ENCODE peak calls at places on chromosomes 16 and 17, in seven cellular contexts. S is progenitor cell of endocrine pancreas; B is left ventricle myocardium inferior; K is foreskin fibroblast; Y is CD4-positive, alpha-beta T cell; O is HFFc6; T is gastrocnemius medialis. R is an unnamed sample.

GRCh38 chr17:76811028-76811427 is 57.2 kb upstream of the MGAT5B start:
- DNase-seq in S (no peak), O (no peak), B (no peak), T (no peak), K (no peak), Y (no peak), R (no peak)

GRCh38 chr16:1470543-1471251 is 4.1 kb downstream of the CLCN7 start:
- DNase-seq in O (no peak), K (peak; percentile 44), T (no peak), Y (no peak), B (no peak), S (no peak), R (peak; percentile 23)

GRCh38 chr16:17159616-17160015 is 311.1 kb downstream of the XYLT1 start:
- DNase-seq in S (no peak), O (no peak), Y (no peak), B (no peak), T (no peak), K (no peak), R (no peak)

GRCh38 chr17:1649116-1649843 is 386 bp downstream of the RILP start:
- DNase-seq in B (peak; percentile 85), T (peak; percentile 84), O (peak; percentile 85), Y (peak; percentile 64), S (no peak), K (peak; percentile 90), R (no peak)

GRCh38 chr16:29231231-29231630 is 175.3 kb downstream of the NPIPB11 start:
- DNase-seq in B (no peak), K (peak; percentile 9), T (no peak), O (no peak), Y (no peak), S (no peak), R (no peak)

GRCh38 chr17:64178011-64178825 is 48.3 kb upstream of the ERN1 start:
- DNase-seq in T (peak; percentile 65), K (no peak), B (no peak), S (no peak), O (no peak), Y (no peak), R (no peak)

GRCh38 chr16:83100679-83101078 is 473.9 kb downstream of the CDH13 start:
- DNase-seq in S (no peak), Y (no peak), B (no peak), T (no peak), K (no peak), O (no peak), R (no peak)

GRCh38 chr16:73056911-73057310 is 9.0 kb upstream of the ZFHX3 start:
- DNase-seq in S (no peak), T (no peak), K (no peak), B (no peak), Y (no peak), O (no peak), R (no peak)

GRCh38 chr17:39939588-39940419 is 12.3 kb downstream of the LRRC3C start:
- DNase-seq in T (no peak), S (no peak), B (no peak), Y (no peak), K (peak; percentile 89), O (peak; percentile 92), R (no peak)

GRCh38 chr16:61179571-61179970 is 856.7 kb downstream of the CDH8 start:
- DNase-seq in Y (no peak), S (no peak), K (no peak), B (no peak), T (no peak), O (no peak), R (no peak)

GRCh38 chr17:81339502-81340296 is 44.6 kb upstream of the SLC38A10 start:
- DNase-seq in T (no peak), B (no peak), S (peak; percentile 81), Y (no peak), O (no peak), K (no peak), R (no peak)

GRCh38 chr17:31559647-31560501 is 168.4 kb downstream of the RAB11FIP4 start:
- DNase-seq in T (no peak), K (no peak), B (no peak), O (no peak), S (no peak), Y (no peak), R (no peak)

GRCh38 chr17:29590979-29591736 is 1.7 kb upstream of the GIT1 start:
- DNase-seq in S (no peak), T (peak; percentile 56), B (no peak), Y (no peak), K (no peak), O (peak; percentile 36), R (no peak)

GRCh38 chr17:71500761-71501555 is 619.9 kb upstream of the SOX9 start:
- DNase-seq in T (no peak), B (no peak), K (peak; percentile 14), O (peak; percentile 52), Y (no peak), S (no peak), R (no peak)

GRCh38 chr16:13110124-13110796 is 208.9 kb downstream of the SHISA9 start:
- DNase-seq in T (peak; percentile 43), O (peak; percentile 22), Y (no peak), S (no peak), B (no peak), K (peak; percentile 93), R (peak; percentile 96)

GRCh38 chr16:83588070-83588469 is 219.7 kb upstream of the HSBP1 start:
- DNase-seq in S (no peak), O (no peak), B (no peak), K (no peak), T (no peak), Y (no peak), R (no peak)

GRCh38 chr17:31595076-31595475 is 203.6 kb downstream of the RAB11FIP4 start:
- DNase-seq in Y (no peak), B (no peak), O (peak; percentile 39), K (peak; percentile 55), T (no peak), S (no peak), R (no peak)

GRCh38 chr16:28202147-28202746 is 9.5 kb downstream of the XPO6 start:
- DNase-seq in S (no peak), T (no peak), O (no peak), B (no peak), K (no peak), Y (no peak), R (no peak)

GRCh38 chr16:4864728-4865127 is 17.4 kb downstream of the UBN1 start:
- DNase-seq in K (no peak), B (no peak), S (no peak), T (no peak), O (no peak), Y (no peak), R (no peak)

DNA sequence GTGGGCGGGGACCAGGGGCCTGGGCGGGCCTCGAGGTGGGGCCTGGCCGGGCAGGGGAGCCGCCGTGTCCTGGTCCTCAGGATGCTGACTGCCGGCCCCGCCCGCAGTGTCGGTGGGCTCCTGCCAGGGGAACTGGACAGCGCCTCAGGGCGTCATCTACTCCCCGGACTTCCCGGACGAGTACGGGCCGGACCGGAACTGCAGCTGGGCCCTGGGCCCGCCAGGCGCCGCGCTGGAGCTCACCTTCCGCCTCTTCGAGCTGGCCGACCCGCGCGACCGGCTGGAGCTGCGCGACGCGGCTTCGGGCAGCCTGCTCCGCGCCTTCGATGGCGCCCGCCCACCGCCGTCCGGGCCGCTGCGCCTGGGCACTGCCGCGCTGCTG is 2.4 kb upstream of the PAQR4 start:
- DNase-seq in S (no peak), T (no peak), O (no peak), K (no peak), Y (no peak), B (no peak), R (no peak)
- TF ChIP-seq CTCF in S (no peak), T (no peak), O (no peak), K (no peak), Y (no peak), B (peak; percentile 23), R (no peak)

DNA sequence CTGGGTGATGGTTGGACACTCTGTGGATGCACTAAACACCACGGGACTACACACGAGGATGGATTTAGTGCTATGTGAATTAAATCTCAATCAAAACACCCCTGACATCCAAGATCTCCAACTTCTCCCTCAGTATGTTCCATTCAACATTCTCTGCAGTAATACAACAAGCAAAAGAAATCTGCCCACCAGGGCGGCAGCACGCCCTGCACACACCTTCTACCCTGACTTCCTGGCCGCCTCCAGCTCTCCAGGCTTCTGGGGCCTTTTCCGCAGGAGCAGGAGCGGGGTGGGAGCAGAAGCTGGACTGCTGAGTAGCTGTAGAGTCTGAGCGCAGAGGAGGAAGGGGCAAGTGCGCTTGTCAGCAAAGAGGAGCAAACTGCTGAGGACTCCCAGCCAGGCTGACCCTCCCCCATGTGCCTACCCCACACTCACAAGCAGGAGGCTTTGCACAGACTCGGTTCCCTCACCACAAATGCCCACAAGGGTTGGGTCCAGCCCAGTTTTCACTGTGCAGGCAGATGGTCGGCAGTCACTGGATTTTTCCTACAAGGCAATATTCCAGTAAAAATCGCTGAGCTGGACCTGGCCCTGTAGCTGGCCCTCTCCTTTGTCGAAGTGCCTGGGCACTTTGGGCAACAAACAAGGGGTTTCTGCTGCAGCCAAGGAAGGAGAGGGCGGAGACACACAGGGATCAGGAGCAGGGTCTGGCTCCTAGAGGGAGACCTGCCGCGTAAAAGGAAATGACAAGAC is 22.8 kb downstream of the ZDHHC7 start:
- DNase-seq in S (no peak), B (peak; percentile 5), T (no peak), O (no peak), Y (no peak), K (no peak), R (no peak)
- TF ChIP-seq CTCF in S (no peak), B (no peak), T (no peak), O (peak; percentile 46), Y (no peak), K (no peak), R (no peak)

GRCh38 chr17:45233423-45233924 is 11.8 kb downstream of the FMNL1 start:
- DNase-seq in O (no peak), B (no peak), Y (no peak), K (no peak), T (no peak), S (no peak), R (no peak)

GRCh38 chr17:45232514-45233422 is 11.1 kb downstream of the FMNL1 start:
- DNase-seq in T (no peak), Y (no peak), K (no peak), O (no peak), S (no peak), B (no peak), R (no peak)

GRCh38 chr17:45235071-45236001 is 13.7 kb downstream of the FMNL1 start:
- DNase-seq in B (peak; percentile 78), K (peak; percentile 43), S (peak; percentile 56), O (peak; percentile 37), T (peak; percentile 65), Y (peak; percentile 81), R (no peak)

GRCh38 chr17:45236002-45236606 is 14.4 kb downstream of the FMNL1 start:
- DNase-seq in Y (no peak), S (no peak), B (no peak), K (no peak), O (no peak), T (no peak), R (no peak)

DNA sequence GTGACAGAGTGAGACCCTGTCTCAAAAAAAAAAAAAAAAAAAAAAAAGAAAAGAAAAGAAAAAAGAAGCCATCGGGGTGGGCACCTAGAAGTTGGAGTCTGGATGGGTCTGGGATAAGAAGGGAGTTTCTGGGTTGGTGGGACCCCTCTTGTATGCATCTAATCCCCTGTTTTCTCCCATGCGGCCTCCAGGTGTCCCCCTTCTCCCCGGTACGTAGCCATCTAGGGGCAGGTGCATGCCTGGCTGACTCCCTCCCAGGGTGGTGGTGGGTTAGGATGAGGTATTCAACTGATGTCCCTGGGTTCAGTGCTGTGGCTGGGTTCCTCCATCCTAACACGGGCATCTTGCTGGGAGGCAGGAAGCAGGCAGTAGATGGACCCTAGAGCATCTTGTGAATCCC is 13.0 kb downstream of the FMNL1 start:
- DNase-seq in K (no peak), Y (peak; percentile 46), S (no peak), O (no peak), B (no peak), T (no peak), R (no peak)
- TF ChIP-seq CTCF in K (peak; percentile 10), Y (peak; percentile 65), S (peak; percentile 60), O (peak; percentile 28), B (peak; percentile 39), T (no peak), R (peak; percentile 69)

GRCh38 chr16:57945740-57946138 is 25.2 kb downstream of the CNGB1 start:
- DNase-seq in K (no peak), Y (no peak), B (no peak), T (no peak), O (no peak), S (no peak), R (no peak)
- TF ChIP-seq CTCF in K (no peak), Y (no peak), B (no peak), T (no peak), O (peak; percentile 47), S (peak; percentile 9), R (no peak)